ENCODE peak calls at places on chromosomes 4 and X, in four cellular contexts. W, S, Q and N are unnamed samples.

GRCh38 chrX:11267311-11267910 is 25.8 kb upstream of the AMELX start:
- DNase-seq in W (peak; percentile 10), S (no peak), Q (no peak), N (no peak)

GRCh38 chr4:21134994-21135393 is 434.7 kb downstream of the PACRGL start:
- DNase-seq in W (peak; percentile 71), S (no peak), Q (no peak), N (no peak)

GRCh38 chrX:7115557-7115956 is 32.0 kb upstream of the STS start:
- DNase-seq in W (no peak), S (no peak), Q (no peak), N (no peak)

GRCh38 chr4:98519268-98519993 is 139.0 kb downstream of the TSPAN5 start:
- DNase-seq in W (peak; percentile 93), S (peak; percentile 43), Q (no peak), N (no peak)

GRCh38 chrX:132786217-132786616 is 172.2 kb downstream of the HS6ST2 start:
- DNase-seq in W (peak; percentile 26), S (no peak), Q (no peak), N (no peak)

GRCh38 chrX:65744965-65745364 is 77.5 kb downstream of the MSN start:
- DNase-seq in W (peak; percentile 49), S (no peak), Q (no peak), N (no peak)

GRCh38 chrX:63658920-63659319 is 126.1 kb downstream of the ARHGEF9 start:
- DNase-seq in W (no peak), S (no peak), Q (no peak), N (no peak)

GRCh38 chrX:155270969-155271368 is 6.7 kb upstream of the RAB39B start:
- DNase-seq in W (no peak), S (no peak), Q (no peak), N (no peak)

GRCh38 chr4:167282171-167282864 is 48.0 kb upstream of the SPOCK3 start:
- DNase-seq in W (peak; percentile 3), S (no peak), Q (no peak), N (no peak)

GRCh38 chr4:55356991-55357461 is 11.0 kb downstream of the SRD5A3 start:
- DNase-seq in W (peak; percentile 55), S (no peak), Q (no peak), N (no peak)